ENCODE peak calls at places on chromosomes 4 and X, in seven cellular contexts. One of them, this sample, is unnamed.

GRCh38 chr4:6472387-6473263 is at the start of gene PPP2R2C:
- DNase-seq in ascending aorta: no peak
- DNase-seq in H9: peak; percentile 42
- DNase-seq in pancreas: no peak
- DNase-seq in lower lobe of right lung: no peak
- DNase-seq in OCI-LY7: no peak
- DNase-seq in H1: peak; percentile 59
- DNase-seq in this sample: no peak

GRCh38 chr4:105990933-105991332 is 95.7 kb downstream of the NPNT start:
- DNase-seq in ascending aorta: peak; percentile 70
- DNase-seq in H9: no peak
- DNase-seq in pancreas: peak; percentile 52
- DNase-seq in lower lobe of right lung: peak; percentile 66
- DNase-seq in OCI-LY7: no peak
- DNase-seq in H1: no peak
- DNase-seq in this sample: peak; percentile 85

GRCh38 chr4:30473225-30473624 is 246.9 kb upstream of the PCDH7 start:
- DNase-seq in ascending aorta: no peak
- DNase-seq in H9: no peak
- DNase-seq in pancreas: no peak
- DNase-seq in lower lobe of right lung: no peak
- DNase-seq in OCI-LY7: no peak
- DNase-seq in H1: no peak
- DNase-seq in this sample: no peak

GRCh38 chrX:154593201-154593600 is 8.3 kb downstream of the CTAG1A start:
- DNase-seq in ascending aorta: no peak
- DNase-seq in H9: no peak
- DNase-seq in pancreas: no peak
- DNase-seq in lower lobe of right lung: no peak
- DNase-seq in OCI-LY7: no peak
- DNase-seq in H1: no peak
- DNase-seq in this sample: no peak

GRCh38 chr4:3009422-3009821 is 46.1 kb downstream of the GRK4 start:
- DNase-seq in ascending aorta: no peak
- DNase-seq in H9: peak; percentile 47
- DNase-seq in pancreas: no peak
- DNase-seq in lower lobe of right lung: no peak
- DNase-seq in OCI-LY7: peak; percentile 29
- DNase-seq in H1: no peak
- DNase-seq in this sample: no peak

GRCh38 chr4:176753049-176753448 is 39.7 kb downstream of the VEGFC start:
- DNase-seq in ascending aorta: no peak
- DNase-seq in H9: no peak
- DNase-seq in pancreas: no peak
- DNase-seq in lower lobe of right lung: no peak
- DNase-seq in OCI-LY7: no peak
- DNase-seq in H1: no peak
- DNase-seq in this sample: no peak

GRCh38 chr4:57158762-57159161 is 48.6 kb upstream of the IGFBP7 start:
- DNase-seq in ascending aorta: no peak
- DNase-seq in H9: no peak
- DNase-seq in pancreas: no peak
- DNase-seq in lower lobe of right lung: no peak
- DNase-seq in OCI-LY7: no peak
- DNase-seq in H1: no peak
- DNase-seq in this sample: no peak

GRCh38 chr4:61851126-61851525 is 651.0 kb downstream of the ADGRL3 start:
- DNase-seq in ascending aorta: no peak
- DNase-seq in H9: no peak
- DNase-seq in pancreas: no peak
- DNase-seq in lower lobe of right lung: no peak
- DNase-seq in OCI-LY7: no peak
- DNase-seq in H1: no peak
- DNase-seq in this sample: no peak

GRCh38 chr4:101128473-101128872 is 218.9 kb downstream of the PPP3CA start:
- DNase-seq in ascending aorta: no peak
- DNase-seq in H9: no peak
- DNase-seq in pancreas: no peak
- DNase-seq in lower lobe of right lung: no peak
- DNase-seq in OCI-LY7: no peak
- DNase-seq in H1: no peak
- DNase-seq in this sample: no peak

GRCh38 chr4:52100062-52100461 is 49.0 kb downstream of the SPATA18 start:
- DNase-seq in ascending aorta: no peak
- DNase-seq in H9: no peak
- DNase-seq in pancreas: no peak
- DNase-seq in lower lobe of right lung: no peak
- DNase-seq in OCI-LY7: no peak
- DNase-seq in H1: no peak
- DNase-seq in this sample: no peak

GRCh38 chr4:24417206-24417605 is 167.1 kb downstream of the DHX15 start:
- DNase-seq in ascending aorta: no peak
- DNase-seq in H9: no peak
- DNase-seq in pancreas: no peak
- DNase-seq in lower lobe of right lung: no peak
- DNase-seq in OCI-LY7: no peak
- DNase-seq in H1: no peak
- DNase-seq in this sample: no peak

GRCh38 chrX:9456250-9457074 is 8.4 kb upstream of the TBL1X start:
- DNase-seq in ascending aorta: no peak
- DNase-seq in H9: no peak
- DNase-seq in pancreas: no peak
- DNase-seq in lower lobe of right lung: no peak
- DNase-seq in OCI-LY7: no peak
- DNase-seq in H1: no peak
- DNase-seq in this sample: no peak

GRCh38 chr4:7821245-7822165 is 118.2 kb downstream of the AFAP1 start:
- DNase-seq in ascending aorta: no peak
- DNase-seq in H9: no peak
- DNase-seq in pancreas: no peak
- DNase-seq in lower lobe of right lung: no peak
- DNase-seq in OCI-LY7: no peak
- DNase-seq in H1: no peak
- DNase-seq in this sample: no peak

GRCh38 chr4:40731792-40732245 is 17.9 kb upstream of the NSUN7 start:
- DNase-seq in ascending aorta: no peak
- DNase-seq in H9: no peak
- DNase-seq in pancreas: peak; percentile 61
- DNase-seq in lower lobe of right lung: peak; percentile 59
- DNase-seq in OCI-LY7: no peak
- DNase-seq in H1: no peak
- DNase-seq in this sample: peak; percentile 24

GRCh38 chr4:3605491-3605890 is 73.3 kb upstream of the LRPAP1 start:
- DNase-seq in ascending aorta: no peak
- DNase-seq in H9: no peak
- DNase-seq in pancreas: no peak
- DNase-seq in lower lobe of right lung: no peak
- DNase-seq in OCI-LY7: no peak
- DNase-seq in H1: no peak
- DNase-seq in this sample: no peak

DNA sequence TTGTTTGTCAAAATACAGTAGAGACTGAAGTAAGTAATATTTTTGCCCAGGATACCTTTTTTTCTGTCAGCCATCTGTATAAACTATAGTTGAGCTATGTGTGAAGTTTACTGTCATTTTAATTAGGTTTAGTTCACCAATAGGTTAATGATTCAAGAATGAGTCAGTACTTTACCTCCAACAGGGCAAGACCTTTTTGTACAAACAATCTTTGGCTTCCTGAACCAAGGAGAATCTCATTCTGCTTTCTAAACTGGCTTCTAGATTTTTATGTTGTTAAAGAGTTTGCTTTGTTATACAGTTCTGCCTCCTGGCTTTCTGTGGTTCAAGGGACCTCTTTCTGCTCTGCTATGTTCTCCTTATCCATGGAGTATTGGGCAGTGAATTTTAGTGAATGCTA is 412.0 kb upstream of the NR3C2 start:
- DNase-seq in ascending aorta: no peak
- DNase-seq in H9: no peak
- DNase-seq in pancreas: no peak
- DNase-seq in lower lobe of right lung: no peak
- DNase-seq in OCI-LY7: no peak
- DNase-seq in H1: no peak
- DNase-seq in this sample: no peak
- H3K27ac ChIP-seq in ascending aorta: no peak overlapping the region
- H3K27ac ChIP-seq in H9: no peak overlapping the region
- H3K27ac ChIP-seq in pancreas: no peak overlapping the region
- H3K27ac ChIP-seq in lower lobe of right lung: no peak overlapping the region
- H3K27ac ChIP-seq in OCI-LY7: no peak overlapping the region
- H3K27ac ChIP-seq in H1: no peak overlapping the region
- H3K27ac ChIP-seq in this sample: no peak overlapping the region

GRCh38 chr4:37603070-37603468 is 83.1 kb downstream of the RELL1 start:
- DNase-seq in ascending aorta: peak; percentile 34
- DNase-seq in H9: peak; percentile 84
- DNase-seq in pancreas: peak; percentile 67
- DNase-seq in lower lobe of right lung: peak; percentile 88
- DNase-seq in OCI-LY7: peak; percentile 60
- DNase-seq in H1: peak; percentile 96
- DNase-seq in this sample: peak; percentile 85
- H3K4me1 ChIP-seq in ascending aorta: no peaks in the 10 kb centered on the region
- H3K4me1 ChIP-seq in H9: peaks cover 7% of the 10 kb centered on the region
- H3K4me1 ChIP-seq in pancreas: no peaks in the 10 kb centered on the region
- H3K4me1 ChIP-seq in lower lobe of right lung: peaks cover 5% of the 10 kb centered on the region
- H3K4me1 ChIP-seq in OCI-LY7: no peaks in the 10 kb centered on the region
- H3K4me1 ChIP-seq in H1: no peaks in the 10 kb centered on the region
- H3K4me1 ChIP-seq in this sample: peaks cover 4% of the 10 kb centered on the region

GRCh38 chr4:123505457-123506310 is 109.1 kb downstream of the SPRY1 start:
- DNase-seq in ascending aorta: peak; percentile 10
- DNase-seq in H9: peak; percentile 98
- DNase-seq in pancreas: peak; percentile 50
- DNase-seq in lower lobe of right lung: peak; percentile 77
- DNase-seq in OCI-LY7: peak; percentile 95
- DNase-seq in H1: peak; percentile 88
- DNase-seq in this sample: peak; percentile 67
- TF ChIP-seq CTCF in ascending aorta: no peak
- TF ChIP-seq CTCF in H9: no peak
- TF ChIP-seq CTCF in pancreas: no peak
- TF ChIP-seq CTCF in lower lobe of right lung: no peak
- TF ChIP-seq CTCF in OCI-LY7: no peak
- TF ChIP-seq CTCF in H1: no peak
- TF ChIP-seq CTCF in this sample: no peak

DNA sequence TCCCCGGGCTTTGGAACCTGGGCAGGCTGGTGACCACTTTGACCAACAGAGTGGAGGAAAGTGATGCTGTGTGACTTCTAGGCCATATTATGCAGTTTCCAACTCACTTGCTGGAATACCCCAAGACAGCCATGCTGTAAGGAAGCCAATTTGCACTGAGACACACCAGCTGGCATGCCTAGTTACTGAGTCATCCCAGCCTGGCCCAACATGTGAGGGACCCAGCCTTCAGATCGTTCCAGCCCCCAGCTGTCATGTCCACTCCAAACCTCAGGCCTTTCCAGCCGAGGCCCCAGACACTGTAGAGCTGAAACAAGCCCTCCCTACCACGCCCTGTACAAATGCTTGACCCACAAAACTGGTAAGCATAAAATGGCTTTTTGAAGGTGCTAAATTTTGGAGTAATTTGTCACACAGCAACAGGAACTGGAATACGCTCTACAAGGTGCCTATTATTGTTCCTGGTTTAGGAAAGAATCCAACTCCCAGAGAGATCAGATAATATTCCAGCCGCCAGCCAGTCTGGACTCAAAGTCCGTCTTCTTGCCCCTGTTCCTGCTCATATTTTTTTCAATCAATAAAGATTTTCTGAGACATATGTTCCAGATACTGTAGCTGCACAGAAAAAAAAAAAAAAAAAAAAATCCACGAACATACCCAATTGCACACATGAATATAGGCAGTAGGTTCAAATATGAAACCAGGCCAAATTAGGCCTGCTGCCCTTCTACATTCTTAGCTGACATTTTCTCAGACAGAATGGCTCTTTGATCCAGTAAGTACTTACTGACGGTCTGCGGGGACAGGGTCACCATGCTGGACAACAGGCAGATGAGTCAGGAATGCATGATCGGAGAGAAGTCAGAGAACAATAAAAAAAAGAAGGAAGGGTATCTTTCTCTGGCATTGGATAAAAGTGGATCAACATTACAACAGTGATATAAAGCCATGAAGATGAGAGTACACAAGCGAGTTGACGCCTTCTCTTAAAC is 35.1 kb downstream of the SH3KBP1 start:
- DNase-seq in ascending aorta: no peak
- DNase-seq in H9: no peak
- DNase-seq in pancreas: no peak
- DNase-seq in lower lobe of right lung: no peak
- DNase-seq in OCI-LY7: no peak
- DNase-seq in H1: no peak
- DNase-seq in this sample: peak; percentile 33
- H3K27ac ChIP-seq in ascending aorta: no peak overlapping the region
- H3K27ac ChIP-seq in H9: no peak overlapping the region
- H3K27ac ChIP-seq in pancreas: no peak overlapping the region
- H3K27ac ChIP-seq in lower lobe of right lung: no peak overlapping the region
- H3K27ac ChIP-seq in OCI-LY7: no peak overlapping the region
- H3K27ac ChIP-seq in H1: no peak overlapping the region
- H3K27ac ChIP-seq in this sample: no peak overlapping the region

DNA sequence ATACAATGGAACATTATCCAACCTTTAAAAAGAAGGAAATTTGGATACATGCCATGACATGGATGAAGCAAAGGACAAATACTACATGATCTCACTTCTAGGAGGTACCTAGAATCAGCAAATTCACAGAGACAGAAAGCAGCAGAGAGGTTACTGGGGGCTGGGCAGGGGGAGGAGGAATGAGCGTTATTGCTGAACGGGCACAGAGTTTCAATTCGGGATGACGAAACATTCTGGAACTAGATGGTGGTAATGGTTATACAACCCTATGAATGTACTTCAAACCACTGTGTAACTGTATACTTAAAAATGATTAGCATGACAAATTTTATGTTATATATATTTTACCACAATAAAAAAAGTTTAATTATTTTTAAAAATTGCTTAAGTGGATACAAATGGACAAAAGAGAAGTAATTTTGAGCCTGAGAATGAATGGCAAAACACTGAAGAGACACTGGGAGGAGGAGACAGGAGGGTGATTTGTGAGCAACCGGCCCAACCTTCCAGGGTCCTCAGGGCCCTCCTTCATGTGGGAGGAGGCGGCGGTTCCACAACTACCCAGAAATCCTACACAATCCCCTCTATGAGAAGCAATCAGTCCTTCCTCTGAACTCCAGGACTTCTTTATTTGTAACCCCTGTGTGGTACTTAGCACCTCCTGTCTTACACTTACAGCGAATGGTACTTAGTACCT is 14.1 kb downstream of the ACSL1 start:
- DNase-seq in ascending aorta: no peak
- DNase-seq in H9: no peak
- DNase-seq in pancreas: no peak
- DNase-seq in lower lobe of right lung: peak; percentile 78
- DNase-seq in OCI-LY7: no peak
- DNase-seq in H1: no peak
- DNase-seq in this sample: no peak
- H3K4me1 ChIP-seq in ascending aorta: peaks cover 21% of the 10 kb centered on the region
- H3K4me1 ChIP-seq in H9: no peaks in the 10 kb centered on the region
- H3K4me1 ChIP-seq in pancreas: peaks cover 38% of the 10 kb centered on the region
- H3K4me1 ChIP-seq in lower lobe of right lung: peaks cover 83% of the 10 kb centered on the region
- H3K4me1 ChIP-seq in OCI-LY7: peaks cover 36% of the 10 kb centered on the region
- H3K4me1 ChIP-seq in H1: peaks cover 16% of the 10 kb centered on the region
- H3K4me1 ChIP-seq in this sample: peaks cover 94% of the 10 kb centered on the region

GRCh38 chr4:73021634-73022033 is 47.9 kb downstream of the COX18 start:
- DNase-seq in ascending aorta: no peak
- DNase-seq in H9: no peak
- DNase-seq in pancreas: no peak
- DNase-seq in lower lobe of right lung: no peak
- DNase-seq in OCI-LY7: peak; percentile 49
- DNase-seq in H1: no peak
- DNase-seq in this sample: no peak
- TF ChIP-seq CTCF in ascending aorta: peak; percentile 52
- TF ChIP-seq CTCF in H9: peak; percentile 71
- TF ChIP-seq CTCF in pancreas: no peak
- TF ChIP-seq CTCF in lower lobe of right lung: no peak
- TF ChIP-seq CTCF in OCI-LY7: peak; percentile 66
- TF ChIP-seq CTCF in H1: peak; percentile 65
- TF ChIP-seq CTCF in this sample: peak; percentile 29

GRCh38 chrX:47484885-47485284 is 1.9 kb upstream of the ZNF41 start:
- DNase-seq in ascending aorta: no peak
- DNase-seq in H9: no peak
- DNase-seq in pancreas: no peak
- DNase-seq in lower lobe of right lung: no peak
- DNase-seq in OCI-LY7: peak; percentile 35
- DNase-seq in H1: no peak
- DNase-seq in this sample: no peak
- H3K27ac ChIP-seq in ascending aorta: no peak overlapping the region
- H3K27ac ChIP-seq in H9: no peak overlapping the region
- H3K27ac ChIP-seq in pancreas: no peak overlapping the region
- H3K27ac ChIP-seq in lower lobe of right lung: no peak overlapping the region
- H3K27ac ChIP-seq in OCI-LY7: peak overlapping the region; percentile 52
- H3K27ac ChIP-seq in H1: no peak overlapping the region
- H3K27ac ChIP-seq in this sample: peak overlapping the region; percentile 98

This sample was measured in left ventricle myocardium inferior.